ENCODE peak calls at places on chromosomes 16 and 17, in eight cellular contexts. I is COR-L47; E is cardiac muscle cell; M is HEK293T; O is stimulated activated CD4-positive, alpha-beta T cell treated with anti-CD3 and anti-CD28 coated beads, TNF-alpha, amount 100 ng/mL, for 48 hours; S is fibroblast of gingiva; F is AML-193; N is MM.1S. D is an unnamed sample.

GRCh38 chr16:7805997-7806396 is 473.4 kb downstream of the RBFOX1 start:
- DNase-seq in N (no peak), M (no peak), E (no peak), O (no peak), S (no peak), I (no peak), F (no peak), D (no peak)

GRCh38 chr16:66275795-66276428 is 90.6 kb upstream of the CDH5 start:
- DNase-seq in I (peak), N (peak), M (peak), S (peak), E (peak), F (peak), O (peak), D (peak)

GRCh38 chr17:62187681-62188080 is 122.6 kb upstream of the MED13 start:
- DNase-seq in N (no peak), F (no peak), S (no peak), M (no peak), E (peak), I (no peak), O (no peak), D (no peak)

GRCh38 chr16:54934536-54935410 is 4.1 kb downstream of the IRX5 start:
- DNase-seq in N (no peak), F (no peak), M (no peak), S (peak), E (no peak), I (no peak), O (no peak), D (no peak)

GRCh38 chr16:67199011-67199807 is at the start of gene ELMO3:
- DNase-seq in F (no peak), O (no peak), N (no peak), S (no peak), E (no peak), M (no peak), I (no peak), D (no peak)

GRCh38 chr17:3034578-3034920 is 28.9 kb downstream of the OR1D5 start:
- DNase-seq in M (no peak), I (no peak), S (no peak), E (no peak), N (no peak), O (no peak), F (no peak), D (no peak)

GRCh38 chr17:72512649-72513556 is 392.1 kb downstream of the SOX9 start:
- DNase-seq in O (no peak), M (no peak), I (no peak), N (no peak), F (no peak), S (no peak), E (no peak), D (no peak)

GRCh38 chr17:65553009-65553645 is 8.3 kb downstream of the AXIN2 start:
- DNase-seq in M (no peak), S (peak), E (peak), F (no peak), N (no peak), I (no peak), O (no peak), D (no peak)

GRCh38 chr16:2586241-2586640 is 48.4 kb downstream of the PDPK1 start:
- DNase-seq in O (no peak), S (no peak), I (no peak), M (no peak), E (no peak), F (no peak), N (no peak), D (no peak)

GRCh38 chr17:75832652-75833400 is 11.4 kb downstream of the UNC13D start:
- DNase-seq in M (no peak), F (no peak), O (no peak), E (no peak), I (no peak), S (no peak), N (no peak), D (peak)

GRCh38 chr16:27301236-27301861 is 12.4 kb upstream of the IL4R start:
- DNase-seq in E (no peak), S (no peak), O (no peak), N (no peak), F (no peak), M (no peak), I (no peak), D (no peak)

D was measured in Kasumi-1.